ENCODE peak calls at places on chromosomes 2 and 18, in four cellular contexts. Y, H, Q and A are unnamed samples.

GRCh38 chr2:8570637-8571036 is 111.2 kb upstream of the ID2 start:
- DNase-seq in H (no peak), Q (no peak), Y (no peak), A (no peak)

GRCh38 chr2:67234443-67234842 is 162.7 kb upstream of the ETAA1 start:
- DNase-seq in Q (no peak), H (no peak), Y (no peak), A (peak; percentile 32)

GRCh38 chr2:157444643-157445040 is 753 bp upstream of the CYTIP start:
- DNase-seq in Y (no peak), H (no peak), Q (no peak), A (no peak)

GRCh38 chr2:1538663-1539062 is 125.4 kb downstream of the TPO start:
- DNase-seq in H (peak; percentile 58), Q (peak; percentile 25), Y (no peak), A (peak; percentile 49)

GRCh38 chr2:135590594-135591290 is 59.5 kb downstream of the R3HDM1 start:
- DNase-seq in Y (no peak), H (no peak), Q (no peak), A (no peak)

GRCh38 chr2:58127111-58127510 is 80.5 kb downstream of the VRK2 start:
- DNase-seq in Q (no peak), Y (no peak), H (no peak), A (no peak)

GRCh38 chr2:217837001-217837491 is 165.7 kb downstream of the TNS1 start:
- DNase-seq in H (peak; percentile 63), Q (peak; percentile 17), Y (peak; percentile 21), A (no peak)

GRCh38 chr2:135279209-135279608 is 227.1 kb downstream of the RAB3GAP1 start:
- DNase-seq in Y (no peak), Q (no peak), H (no peak), A (no peak)

GRCh38 chr2:215727507-215728503 is 285.5 kb downstream of the MREG start:
- DNase-seq in H (no peak), Q (peak; percentile 85), Y (no peak), A (no peak)

GRCh38 chr2:86621290-86621943 is 2.2 kb downstream of the RNF103 start:
- DNase-seq in Q (no peak), H (no peak), Y (no peak), A (no peak)

GRCh38 chr2:52897511-52898085 is 870.0 kb upstream of the CHAC2 start:
- DNase-seq in Q (no peak), Y (no peak), H (no peak), A (no peak)

GRCh38 chr18:13619505-13620205 is 106.7 kb downstream of the FAM210A start:
- DNase-seq in Q (no peak), H (no peak), Y (no peak), A (no peak)

GRCh38 chr2:197184959-197185586 is 125.5 kb downstream of the ANKRD44 start:
- DNase-seq in Q (no peak), Y (no peak), H (no peak), A (no peak)

GRCh38 chr2:82481207-82481606 is 1977.9 kb downstream of the SUCLG1 start:
- DNase-seq in Q (no peak), Y (no peak), H (no peak), A (no peak)

GRCh38 chr2:177972782-177973181 is 99.8 kb downstream of the PDE11A start:
- DNase-seq in Y (peak; percentile 64), Q (no peak), H (no peak), A (no peak)

GRCh38 chr2:65300772-65301711 is 73.4 kb downstream of the ACTR2 start:
- DNase-seq in Y (no peak), Q (peak; percentile 96), H (peak; percentile 21), A (no peak)

GRCh38 chr2:219856602-219857001 is 229.2 kb downstream of the SLC4A3 start:
- DNase-seq in Q (no peak), Y (no peak), H (no peak), A (no peak)

GRCh38 chr2:95072424-95072823 is 46.9 kb downstream of the MAL start:
- DNase-seq in Y (no peak), Q (no peak), H (no peak), A (no peak)

GRCh38 chr18:75408554-75409506 is 18.7 kb downstream of the SMIM21 start:
- DNase-seq in Y (no peak), H (no peak), Q (peak; percentile 32), A (no peak)

GRCh38 chr2:229815858-229816257 is 101.5 kb upstream of the DNER start:
- DNase-seq in Q (no peak), H (no peak), Y (no peak), A (no peak)

GRCh38 chr2:56889738-56890137 is 705.9 kb downstream of the CCDC85A start:
- DNase-seq in H (no peak), Y (no peak), Q (no peak), A (no peak)

GRCh38 chr2:143030127-143030526 is 99.1 kb upstream of the ARHGAP15 start:
- DNase-seq in Y (no peak), Q (no peak), H (no peak), A (no peak)

DNA sequence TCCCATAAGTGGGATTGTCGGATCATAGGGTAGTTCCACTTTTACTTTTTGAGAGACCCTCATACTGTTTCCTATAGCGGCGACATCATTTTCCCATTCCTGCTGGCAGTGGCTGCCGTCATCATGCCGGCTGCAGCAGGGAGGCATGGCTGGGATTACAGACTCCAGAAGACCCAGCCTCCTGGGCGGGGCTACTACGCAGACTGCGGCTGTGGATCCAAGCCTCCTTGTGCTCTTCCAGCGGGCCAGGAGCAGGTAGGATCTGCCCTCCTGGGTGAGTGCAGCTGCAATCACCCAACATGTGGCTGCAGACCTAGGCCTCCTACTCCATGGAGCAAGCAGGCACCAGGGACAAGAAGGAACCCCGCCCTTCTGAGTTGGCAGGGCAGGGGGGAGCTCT is 359.2 kb downstream of the GALR1 start:
- DNase-seq in Y (no peak), Q (no peak), H (peak; percentile 29), A (no peak)
- TF ChIP-seq SP1 in Y (no peak), Q (no peak), H (no peak), A (no peak)

DNA sequence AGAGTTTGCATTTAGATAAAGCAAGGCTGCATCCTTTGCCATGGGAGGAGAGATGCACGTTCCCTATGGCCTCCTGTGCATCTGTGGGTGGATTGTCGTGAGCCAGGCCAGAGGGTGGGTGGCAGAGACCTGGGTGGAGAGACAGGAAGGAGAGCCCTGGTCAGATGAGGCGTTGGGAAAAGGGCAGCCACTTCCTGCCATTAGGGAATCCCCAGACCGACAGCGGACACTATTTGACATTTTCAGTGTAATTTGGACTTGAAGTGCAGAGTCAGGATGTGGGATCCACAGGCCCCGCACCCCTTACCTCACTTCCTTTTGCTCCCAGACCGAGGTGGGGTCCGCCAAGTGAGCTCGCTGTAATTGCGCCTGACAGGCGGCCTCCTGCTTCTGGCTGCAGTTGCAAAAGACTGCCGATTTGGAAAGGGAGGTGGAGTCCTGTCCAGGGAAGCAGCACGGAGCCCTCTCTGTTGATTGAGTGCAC is 150.0 kb downstream of the DYSF start:
- DNase-seq in Q (no peak), Y (no peak), H (peak; percentile 7), A (no peak)
- TF ChIP-seq ELF4 in Q (no peak), Y (no peak), H (no peak), A (no peak)

GRCh38 chr2:100397117-100397860 is 20.2 kb downstream of the CHST10 start:
- DNase-seq in H (no peak), Q (no peak), Y (no peak), A (no peak)

GRCh38 chr2:100396483-100396882 is 21.0 kb downstream of the CHST10 start:
- DNase-seq in H (no peak), Y (no peak), Q (no peak), A (no peak)

GRCh38 chr2:100394111-100394641 is 23.3 kb downstream of the CHST10 start:
- DNase-seq in Q (no peak), Y (no peak), H (no peak), A (no peak)

GRCh38 chr2:100397976-100398375 is 19.5 kb downstream of the CHST10 start:
- DNase-seq in Q (no peak), Y (no peak), H (no peak), A (no peak)

DNA sequence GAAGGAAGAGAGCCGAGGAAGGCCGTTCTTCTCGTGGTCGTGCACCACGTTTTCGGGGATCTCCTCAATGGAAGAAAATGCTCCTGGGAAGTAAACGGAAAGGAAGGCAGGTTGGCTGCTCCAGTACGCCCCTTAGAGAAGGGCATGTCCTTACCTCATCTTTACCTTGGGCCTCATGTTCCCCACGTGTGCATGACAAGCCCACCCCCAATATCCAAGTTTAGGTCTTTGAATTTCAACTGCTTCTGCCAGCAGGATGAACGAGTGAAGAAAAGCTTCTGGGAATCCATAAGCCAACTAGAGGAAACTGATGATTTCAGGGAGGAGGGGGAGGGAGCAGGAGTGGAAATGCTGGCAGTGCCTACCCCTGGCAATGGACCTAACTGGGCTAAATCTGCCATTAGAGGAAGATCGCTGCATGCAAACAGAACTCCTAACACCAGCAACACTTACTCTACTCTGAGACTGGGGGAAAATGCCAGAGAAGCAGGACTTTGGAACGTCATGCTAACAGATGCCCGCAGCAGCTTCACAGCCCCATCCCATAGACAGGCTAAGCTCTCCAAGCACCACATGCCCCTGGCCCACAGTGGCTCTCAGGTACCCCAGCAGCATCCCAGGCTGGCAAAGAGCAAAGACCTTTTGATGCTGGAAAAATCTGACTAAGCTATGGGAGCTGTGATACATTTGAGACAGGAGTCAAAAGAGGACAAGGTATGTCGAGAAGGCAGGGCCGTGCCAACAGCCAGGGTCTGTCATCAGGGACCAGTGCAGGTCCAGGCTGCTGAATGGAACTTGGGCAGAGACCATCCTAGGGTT is 21.7 kb downstream of the CHST10 start:
- DNase-seq in Y (no peak), H (no peak), Q (no peak), A (no peak)
- TF ChIP-seq SP1 in Y (no peak), H (no peak), Q (no peak), A (no peak)

GRCh38 chr2:9819551-9819950 is 23.7 kb upstream of the TAF1B start:
- DNase-seq in H (no peak), Q (no peak), Y (no peak), A (no peak)

GRCh38 chr2:9818097-9818496 is 25.2 kb upstream of the TAF1B start:
- DNase-seq in H (no peak), Y (no peak), Q (no peak), A (no peak)

GRCh38 chr2:9824441-9824840 is 18.8 kb upstream of the TAF1B start:
- DNase-seq in Y (no peak), Q (no peak), H (no peak), A (no peak)

GRCh38 chr2:9821805-9822445 is 21.3 kb upstream of the TAF1B start:
- DNase-seq in Y (no peak), Q (no peak), H (no peak), A (no peak)

GRCh38 chr2:9820020-9820973 is 23.0 kb upstream of the TAF1B start:
- DNase-seq in Y (no peak), H (no peak), Q (peak; percentile 39), A (no peak)
- TF ChIP-seq ELF4 in Y (no peak), H (no peak), Q (no peak), A (no peak)

GRCh38 chr2:127479219-127479825 is 47.0 kb downstream of the IWS1 start:
- DNase-seq in H (no peak), Q (peak; percentile 73), Y (no peak), A (peak; percentile 49)
- TF ChIP-seq SP1 in H (no peak), Q (no peak), Y (no peak), A (no peak)

GRCh38 chr2:13056259-13056843 is 339.6 kb downstream of the TRIB2 start:
- DNase-seq in Y (no peak), H (no peak), Q (no peak), A (no peak)

GRCh38 chr2:13052547-13052946 is 335.8 kb downstream of the TRIB2 start:
- DNase-seq in Y (no peak), H (no peak), Q (no peak), A (no peak)

GRCh38 chr2:13046557-13047165 is 329.9 kb downstream of the TRIB2 start:
- DNase-seq in H (no peak), Y (no peak), Q (peak; percentile 4), A (no peak)

GRCh38 chr2:13050764-13051163 is 334.0 kb downstream of the TRIB2 start:
- DNase-seq in Y (no peak), Q (no peak), H (no peak), A (no peak)
- TF ChIP-seq ELF4 in Y (no peak), Q (no peak), H (no peak), A (no peak)